ENCODE peak calls at places on chromosomes 16 and 17, in six cellular contexts. T is A549, A is stomach, J is AG04450, C is fibroblast of lung, F is mucosa of descending colon. Z is an unnamed sample.

GRCh38 chr16:1385232-1385631 is 29.3 kb downstream of the UNKL start:
- DNase-seq in T (no peak), J (no peak), A (no peak), F (no peak), C (no peak), Z (no peak)

GRCh38 chr17:80416940-80417293 is 1.9 kb downstream of the ENDOV start:
- DNase-seq in A (no peak), J (no peak), C (no peak), T (no peak), F (no peak), Z (no peak)

GRCh38 chr17:71546369-71546864 is 574.4 kb upstream of the SOX9 start:
- DNase-seq in C (no peak), A (no peak), T (no peak), J (no peak), F (no peak), Z (no peak)

GRCh38 chr17:66508896-66509843 is 206.8 kb downstream of the PRKCA start:
- DNase-seq in F (peak), C (peak), J (peak), A (peak), T (peak), Z (no peak)

GRCh38 chr17:61411114-61411943 is 11.7 kb downstream of the TBX2 start:
- DNase-seq in T (peak), C (peak), A (peak), F (peak), J (no peak), Z (no peak)

GRCh38 chr17:10151667-10152496 is 46.5 kb downstream of the GAS7 start:
- DNase-seq in T (no peak), C (peak), J (no peak), F (no peak), A (peak), Z (no peak)

GRCh38 chr16:50302472-50303005 is 36.2 kb downstream of the ADCY7 start:
- DNase-seq in C (no peak), T (no peak), J (no peak), F (no peak), A (no peak), Z (no peak)

GRCh38 chr17:27529230-27529796 is 73.1 kb downstream of the KSR1 start:
- DNase-seq in F (no peak), T (peak), J (no peak), C (peak), A (no peak), Z (no peak)

GRCh38 chr17:42553161-42553818 is 567 bp downstream of the HSD17B1 start:
- DNase-seq in A (no peak), F (peak), J (no peak), T (peak), C (peak), Z (no peak)

GRCh38 chr17:74805543-74805991 is 29.4 kb upstream of the NAT9 start:
- DNase-seq in F (no peak), C (no peak), T (no peak), J (no peak), A (no peak), Z (no peak)

GRCh38 chr16:85425061-85425662 is 188.0 kb upstream of the GSE1 start:
- DNase-seq in T (no peak), J (no peak), F (peak), C (no peak), A (no peak), Z (no peak)

GRCh38 chr17:27546624-27547300 is 84.2 kb upstream of the LGALS9 start:
- DNase-seq in A (no peak), J (no peak), C (peak), T (no peak), F (no peak), Z (no peak)

GRCh38 chr16:83470406-83470805 is 337.4 kb upstream of the HSBP1 start:
- DNase-seq in C (peak), J (no peak), F (no peak), T (no peak), A (no peak), Z (no peak)

GRCh38 chr17:68390888-68391545 is 66.3 kb downstream of the WIPI1 start:
- DNase-seq in F (no peak), T (no peak), C (peak), J (no peak), A (no peak), Z (no peak)

GRCh38 chr16:10970065-10970464 is 25.7 kb downstream of the CLEC16A start:
- DNase-seq in T (no peak), C (peak), F (no peak), J (no peak), A (no peak), Z (no peak)

GRCh38 chr17:40335620-40336019 is 26.6 kb downstream of the RARA start:
- DNase-seq in A (no peak), J (no peak), F (no peak), C (no peak), T (no peak), Z (no peak)

GRCh38 chr17:63837480-63837879 is 5.0 kb downstream of the SMARCD2 start:
- DNase-seq in A (no peak), F (no peak), T (no peak), C (no peak), J (no peak), Z (no peak)

GRCh38 chr17:63439682-63440081 is 6.4 kb downstream of the CYB561 start:
- DNase-seq in F (no peak), J (no peak), T (no peak), C (peak), A (no peak), Z (no peak)

GRCh38 chr16:24950275-24950674 is 64.9 kb downstream of the ARHGAP17 start:
- DNase-seq in J (peak), C (peak), F (no peak), A (no peak), T (no peak), Z (no peak)

GRCh38 chr17:27548369-27548768 is 82.6 kb upstream of the LGALS9 start:
- DNase-seq in F (no peak), C (no peak), T (no peak), A (no peak), J (no peak), Z (no peak)

GRCh38 chr17:17179371-17179827 is 26.7 kb downstream of the PLD6 start:
- DNase-seq in F (no peak), J (no peak), T (no peak), A (no peak), C (peak), Z (peak)

GRCh38 chr17:38329808-38330730 is 13.7 kb downstream of the GPR179 start:
- DNase-seq in T (no peak), J (no peak), F (no peak), A (no peak), C (no peak), Z (no peak)

GRCh38 chr16:13756411-13756810 is 163.5 kb upstream of the ERCC4 start:
- DNase-seq in J (no peak), F (no peak), A (no peak), T (no peak), C (no peak), Z (no peak)

GRCh38 chr16:2212362-2213324 is 2.0 kb upstream of the BRICD5 start:
- DNase-seq in J (no peak), A (peak), T (no peak), C (no peak), F (peak), Z (no peak)

GRCh38 chr16:66386629-66387622 is 20.4 kb downstream of the CDH5 start:
- DNase-seq in A (peak), J (no peak), F (no peak), C (no peak), T (no peak), Z (no peak)

GRCh38 chr16:88279998-88280397 is 102.8 kb upstream of the ZNF469 start:
- DNase-seq in A (no peak), F (peak), T (no peak), C (no peak), J (no peak), Z (no peak)

GRCh38 chr17:35236821-35237220 is 6.1 kb upstream of the SLFN5 start:
- DNase-seq in A (no peak), T (no peak), J (no peak), F (no peak), C (peak), Z (no peak)

GRCh38 chr16:64153718-64154117 is 968.1 kb downstream of the CDH11 start:
- DNase-seq in C (peak), A (no peak), T (no peak), F (no peak), J (no peak), Z (no peak)

GRCh38 chr17:66625321-66625767 is 209.6 kb upstream of the CACNG5 start:
- DNase-seq in C (peak), J (no peak), F (no peak), A (no peak), T (peak), Z (no peak)

GRCh38 chr17:76250141-76250540 is 9.8 kb upstream of the RNF157 start:
- DNase-seq in F (no peak), J (no peak), A (no peak), T (no peak), C (no peak), Z (no peak)

GRCh38 chr17:40596261-40596919 is 31.1 kb upstream of the CCR7 start:
- DNase-seq in F (no peak), C (no peak), T (peak), A (no peak), J (no peak), Z (peak)

GRCh38 chr16:85174871-85175723 is 62.8 kb upstream of the CIBAR2 start:
- DNase-seq in F (peak), C (peak), T (no peak), J (no peak), A (no peak), Z (no peak)

GRCh38 chr17:77741109-77741508 is 217.4 kb upstream of the TNRC6C start:
- DNase-seq in J (no peak), A (no peak), C (no peak), T (peak), F (no peak), Z (no peak)

GRCh38 chr17:82734987-82735866 is at the start of gene FN3K:
- DNase-seq in T (peak), F (peak), J (peak), A (peak), C (peak), Z (no peak)

GRCh38 chr17:17765921-17766320 is 70.9 kb downstream of the SREBF1 start:
- DNase-seq in J (no peak), C (no peak), T (no peak), F (no peak), A (no peak), Z (no peak)

GRCh38 chr16:68311316-68311620 is 449 bp downstream of the PRMT7 start:
- DNase-seq in A (no peak), T (no peak), C (peak), J (no peak), F (no peak), Z (no peak)

GRCh38 chr16:21656795-21657768 is 4.7 kb upstream of the IGSF6 start:
- DNase-seq in J (no peak), F (no peak), T (peak), A (no peak), C (peak), Z (no peak)

GRCh38 chr16:3576211-3576610 is 992 bp downstream of the NLRC3 start:
- DNase-seq in J (no peak), C (no peak), T (no peak), F (no peak), A (no peak), Z (no peak)

GRCh38 chr16:70688266-70688742 is 2.5 kb upstream of the MTSS2 start:
- DNase-seq in J (no peak), F (peak), T (no peak), A (peak), C (peak), Z (no peak)

GRCh38 chr17:8964801-8965393 is 610 bp downstream of the PIK3R5 start:
- DNase-seq in C (no peak), A (no peak), T (no peak), F (peak), J (no peak), Z (no peak)
- H3K4me3 ChIP-seq in C (no peak), A (peak), T (no peak), F (peak), J (no peak), Z (peak)

GRCh38 chr17:1455291-1455747 is 713 bp downstream of the CRK start:
- DNase-seq in T (peak), A (peak), F (peak), J (no peak), C (peak), Z (no peak)

GRCh38 chr17:1452836-1453235 is 3.2 kb downstream of the CRK start:
- DNase-seq in J (no peak), F (no peak), C (no peak), A (no peak), T (no peak), Z (no peak)

GRCh38 chr17:1454541-1454940 is 1.5 kb downstream of the CRK start:
- DNase-seq in C (no peak), T (no peak), F (no peak), A (no peak), J (no peak), Z (no peak)

GRCh38 chr17:1460233-1460632 is 4.2 kb upstream of the CRK start:
- DNase-seq in C (no peak), A (peak), F (peak), T (no peak), J (no peak), Z (no peak)

GRCh38 chr17:1455748-1456599 is at the start of gene CRK:
- DNase-seq in C (peak), F (peak), A (peak), J (peak), T (peak), Z (peak)
- TF ChIP-seq CTCF in C (no peak), F (no peak), A (no peak), J (no peak), T (no peak), Z (no peak)

GRCh38 chr17:29592850-29593545 is at the start of gene ANKRD13B:
- DNase-seq in A (no peak), F (peak), T (peak), C (no peak), J (no peak), Z (no peak)

GRCh38 chr17:29590979-29591736 is 1.7 kb upstream of the GIT1 start:
- DNase-seq in A (no peak), J (no peak), F (peak), C (peak), T (peak), Z (no peak)

GRCh38 chr17:29590261-29590978 is 972 bp upstream of the GIT1 start:
- DNase-seq in F (peak), C (peak), A (no peak), J (no peak), T (peak), Z (no peak)

GRCh38 chr17:29593546-29594440 is 861 bp downstream of the ANKRD13B start:
- DNase-seq in C (no peak), T (peak), F (peak), A (no peak), J (no peak), Z (no peak)

GRCh38 chr17:29591737-29592624 is 951 bp upstream of the ANKRD13B start:
- DNase-seq in C (peak), T (peak), J (no peak), A (peak), F (peak), Z (no peak)
- H3K4me3 ChIP-seq in C (no peak), T (peak), J (peak), A (peak), F (no peak), Z (no peak)

GRCh38 chr17:79148584-79148983 is 74.0 kb downstream of the ENGASE start:
- DNase-seq in C (no peak), J (no peak), A (no peak), T (no peak), F (no peak), Z (no peak)

GRCh38 chr17:79150035-79150733 is 75.6 kb downstream of the ENGASE start:
- DNase-seq in J (no peak), T (no peak), A (no peak), F (no peak), C (no peak), Z (no peak)

GRCh38 chr17:79153367-79154130 is 78.9 kb downstream of the ENGASE start:
- DNase-seq in T (no peak), J (no peak), C (no peak), A (no peak), F (no peak), Z (no peak)

GRCh38 chr17:79152636-79153035 is 78.0 kb downstream of the ENGASE start:
- DNase-seq in A (no peak), T (no peak), F (no peak), C (no peak), J (no peak), Z (no peak)

DNA sequence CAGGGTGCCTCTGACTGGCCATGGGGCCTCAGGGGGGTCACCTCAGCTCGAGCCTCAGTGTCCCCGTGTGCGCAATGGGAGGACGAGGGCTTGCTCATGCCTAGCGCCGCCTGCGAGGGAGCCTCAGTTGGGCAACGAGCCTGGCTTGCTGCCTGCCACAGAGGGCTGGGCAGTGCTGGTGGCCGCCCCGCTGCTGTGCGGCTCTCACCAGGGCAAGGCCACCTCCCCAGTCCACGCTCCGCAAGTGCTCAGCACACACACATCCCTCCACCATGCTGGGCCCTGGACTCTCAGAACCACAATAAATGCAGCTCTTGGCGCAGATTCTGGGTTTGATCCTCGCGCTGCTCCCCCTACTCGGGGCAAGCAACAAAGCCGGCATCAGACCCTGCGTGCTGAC is 76.2 kb downstream of the ENGASE start:
- DNase-seq in C (no peak), A (no peak), T (no peak), F (no peak), J (no peak), Z (no peak)
- TF ChIP-seq CTCF in C (no peak), A (no peak), T (no peak), F (no peak), J (no peak), Z (no peak)